ENCODE peak calls at places on chromosomes 16 and 17, in nine cellular contexts. One of them, this sample, is unnamed.

GRCh38 chr17:14359251-14359939 is 58.5 kb downstream of the HS3ST3B1 start:
- DNase-seq in esophagus muscularis mucosa: no peak
- DNase-seq in fibroblast of mammary gland: no peak
- DNase-seq in endothelial cell: no peak
- DNase-seq in AG10803: no peak
- DNase-seq in OCI-LY7: peak
- DNase-seq in brain microvascular endothelial cell: no peak
- DNase-seq in body of pancreas: no peak
- DNase-seq in neural crest cell: no peak
- DNase-seq in this sample: peak

GRCh38 chr17:17898673-17899072 is 61.9 kb upstream of the SREBF1 start:
- DNase-seq in esophagus muscularis mucosa: no peak
- DNase-seq in fibroblast of mammary gland: no peak
- DNase-seq in endothelial cell: no peak
- DNase-seq in AG10803: no peak
- DNase-seq in OCI-LY7: no peak
- DNase-seq in brain microvascular endothelial cell: no peak
- DNase-seq in body of pancreas: no peak
- DNase-seq in neural crest cell: no peak
- DNase-seq in this sample: no peak

GRCh38 chr16:78705694-78706093 is 606.2 kb downstream of the WWOX start:
- DNase-seq in esophagus muscularis mucosa: no peak
- DNase-seq in fibroblast of mammary gland: peak
- DNase-seq in endothelial cell: no peak
- DNase-seq in AG10803: peak
- DNase-seq in OCI-LY7: peak
- DNase-seq in brain microvascular endothelial cell: peak
- DNase-seq in body of pancreas: no peak
- DNase-seq in neural crest cell: no peak
- DNase-seq in this sample: peak

GRCh38 chr17:17474341-17474740 is 2.5 kb upstream of the MED9 start:
- DNase-seq in esophagus muscularis mucosa: no peak
- DNase-seq in fibroblast of mammary gland: peak
- DNase-seq in endothelial cell: no peak
- DNase-seq in AG10803: no peak
- DNase-seq in OCI-LY7: no peak
- DNase-seq in brain microvascular endothelial cell: no peak
- DNase-seq in body of pancreas: no peak
- DNase-seq in neural crest cell: no peak
- DNase-seq in this sample: no peak

GRCh38 chr17:73030501-73030911 is 62.0 kb downstream of the SLC39A11 start:
- DNase-seq in esophagus muscularis mucosa: no peak
- DNase-seq in fibroblast of mammary gland: peak
- DNase-seq in endothelial cell: no peak
- DNase-seq in AG10803: peak
- DNase-seq in OCI-LY7: no peak
- DNase-seq in brain microvascular endothelial cell: no peak
- DNase-seq in body of pancreas: peak
- DNase-seq in neural crest cell: no peak
- DNase-seq in this sample: no peak

GRCh38 chr17:1201132-1201702 is 21.4 kb upstream of the ABR start:
- DNase-seq in esophagus muscularis mucosa: peak
- DNase-seq in fibroblast of mammary gland: no peak
- DNase-seq in endothelial cell: no peak
- DNase-seq in AG10803: no peak
- DNase-seq in OCI-LY7: peak
- DNase-seq in brain microvascular endothelial cell: no peak
- DNase-seq in body of pancreas: no peak
- DNase-seq in neural crest cell: no peak
- DNase-seq in this sample: no peak

GRCh38 chr17:75524971-75525805 is at the start of gene LLGL2:
- DNase-seq in esophagus muscularis mucosa: no peak
- DNase-seq in fibroblast of mammary gland: no peak
- DNase-seq in endothelial cell: peak
- DNase-seq in AG10803: no peak
- DNase-seq in OCI-LY7: peak
- DNase-seq in brain microvascular endothelial cell: no peak
- DNase-seq in body of pancreas: peak
- DNase-seq in neural crest cell: peak
- DNase-seq in this sample: peak

GRCh38 chr16:11276880-11277593 is 757 bp upstream of the PRM2 start:
- DNase-seq in esophagus muscularis mucosa: no peak
- DNase-seq in fibroblast of mammary gland: no peak
- DNase-seq in endothelial cell: no peak
- DNase-seq in AG10803: no peak
- DNase-seq in OCI-LY7: no peak
- DNase-seq in brain microvascular endothelial cell: no peak
- DNase-seq in body of pancreas: no peak
- DNase-seq in neural crest cell: no peak
- DNase-seq in this sample: no peak

GRCh38 chr16:66274335-66275110 is 92.0 kb upstream of the CDH5 start:
- DNase-seq in esophagus muscularis mucosa: no peak
- DNase-seq in fibroblast of mammary gland: peak
- DNase-seq in endothelial cell: no peak
- DNase-seq in AG10803: peak
- DNase-seq in OCI-LY7: peak
- DNase-seq in brain microvascular endothelial cell: no peak
- DNase-seq in body of pancreas: no peak
- DNase-seq in neural crest cell: no peak
- DNase-seq in this sample: no peak

GRCh38 chr16:30829130-30830071 is 42.4 kb upstream of the ZNF629 start:
- DNase-seq in esophagus muscularis mucosa: no peak
- DNase-seq in fibroblast of mammary gland: no peak
- DNase-seq in endothelial cell: no peak
- DNase-seq in AG10803: peak
- DNase-seq in OCI-LY7: no peak
- DNase-seq in brain microvascular endothelial cell: no peak
- DNase-seq in body of pancreas: peak
- DNase-seq in neural crest cell: no peak
- DNase-seq in this sample: no peak

GRCh38 chr16:15975172-15975571 is 25.8 kb downstream of the ABCC1 start:
- DNase-seq in esophagus muscularis mucosa: no peak
- DNase-seq in fibroblast of mammary gland: no peak
- DNase-seq in endothelial cell: no peak
- DNase-seq in AG10803: no peak
- DNase-seq in OCI-LY7: no peak
- DNase-seq in brain microvascular endothelial cell: no peak
- DNase-seq in body of pancreas: no peak
- DNase-seq in neural crest cell: no peak
- DNase-seq in this sample: no peak

GRCh38 chr17:6668727-6669425 is 17.3 kb downstream of the C17orf100 start:
- DNase-seq in esophagus muscularis mucosa: no peak
- DNase-seq in fibroblast of mammary gland: no peak
- DNase-seq in endothelial cell: no peak
- DNase-seq in AG10803: no peak
- DNase-seq in OCI-LY7: no peak
- DNase-seq in brain microvascular endothelial cell: no peak
- DNase-seq in body of pancreas: no peak
- DNase-seq in neural crest cell: no peak
- DNase-seq in this sample: no peak
- TF ChIP-seq CTCF in esophagus muscularis mucosa: no peak
- TF ChIP-seq CTCF in fibroblast of mammary gland: no peak
- TF ChIP-seq CTCF in endothelial cell: no peak
- TF ChIP-seq CTCF in AG10803: no peak
- TF ChIP-seq CTCF in OCI-LY7: no peak
- TF ChIP-seq CTCF in brain microvascular endothelial cell: no peak
- TF ChIP-seq CTCF in body of pancreas: no peak
- TF ChIP-seq CTCF in neural crest cell: no peak
- TF ChIP-seq CTCF in this sample: no peak

DNA sequence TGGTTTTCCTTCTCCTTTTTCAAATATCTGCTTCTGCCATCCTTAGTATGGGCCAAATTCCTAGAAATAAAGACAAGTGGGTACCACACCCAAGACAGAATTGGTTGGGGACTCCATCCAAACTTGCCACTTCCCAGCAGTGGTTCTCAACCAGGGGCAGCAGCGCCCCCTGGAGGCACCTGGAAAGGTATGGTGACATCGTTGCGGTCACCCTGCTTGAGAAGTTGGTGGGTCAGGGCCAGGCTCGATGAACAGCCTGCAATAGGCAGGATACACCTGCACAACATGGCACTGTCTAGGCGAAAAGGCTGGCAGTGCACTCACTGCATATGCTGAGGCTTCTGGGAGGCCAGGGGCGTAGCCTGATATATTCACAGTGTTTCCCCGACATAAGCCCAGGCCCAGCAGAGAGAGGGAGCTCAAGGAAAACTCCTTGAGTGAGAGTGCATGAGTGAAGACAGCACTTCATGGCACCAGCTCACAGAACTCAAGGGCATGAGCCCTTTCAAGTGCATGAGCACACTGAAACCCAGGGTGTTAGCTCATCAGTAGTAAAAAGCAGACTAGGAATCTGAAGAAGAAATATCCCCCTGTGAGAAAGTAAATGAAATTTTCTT is 57.7 kb downstream of the CMC2 start:
- DNase-seq in esophagus muscularis mucosa: peak
- DNase-seq in fibroblast of mammary gland: peak
- DNase-seq in endothelial cell: peak
- DNase-seq in AG10803: peak
- DNase-seq in OCI-LY7: peak
- DNase-seq in brain microvascular endothelial cell: no peak
- DNase-seq in body of pancreas: peak
- DNase-seq in neural crest cell: peak
- DNase-seq in this sample: peak
- TF ChIP-seq CTCF in esophagus muscularis mucosa: peak
- TF ChIP-seq CTCF in fibroblast of mammary gland: peak
- TF ChIP-seq CTCF in endothelial cell: peak
- TF ChIP-seq CTCF in AG10803: peak
- TF ChIP-seq CTCF in OCI-LY7: peak
- TF ChIP-seq CTCF in brain microvascular endothelial cell: peak
- TF ChIP-seq CTCF in body of pancreas: peak
- TF ChIP-seq CTCF in neural crest cell: peak
- TF ChIP-seq CTCF in this sample: peak

GRCh38 chr16:72197556-72197955 is 25.6 kb upstream of the PMFBP1 start:
- DNase-seq in esophagus muscularis mucosa: no peak
- DNase-seq in fibroblast of mammary gland: no peak
- DNase-seq in endothelial cell: no peak
- DNase-seq in AG10803: no peak
- DNase-seq in OCI-LY7: no peak
- DNase-seq in brain microvascular endothelial cell: no peak
- DNase-seq in body of pancreas: no peak
- DNase-seq in neural crest cell: no peak
- DNase-seq in this sample: no peak

GRCh38 chr16:72191551-72191950 is 19.6 kb upstream of the PMFBP1 start:
- DNase-seq in esophagus muscularis mucosa: no peak
- DNase-seq in fibroblast of mammary gland: peak
- DNase-seq in endothelial cell: no peak
- DNase-seq in AG10803: peak
- DNase-seq in OCI-LY7: no peak
- DNase-seq in brain microvascular endothelial cell: peak
- DNase-seq in body of pancreas: no peak
- DNase-seq in neural crest cell: no peak
- DNase-seq in this sample: no peak

GRCh38 chr16:72198021-72198420 is 26.1 kb upstream of the PMFBP1 start:
- DNase-seq in esophagus muscularis mucosa: no peak
- DNase-seq in fibroblast of mammary gland: peak
- DNase-seq in endothelial cell: no peak
- DNase-seq in AG10803: peak
- DNase-seq in OCI-LY7: no peak
- DNase-seq in brain microvascular endothelial cell: peak
- DNase-seq in body of pancreas: peak
- DNase-seq in neural crest cell: no peak
- DNase-seq in this sample: no peak

GRCh38 chr16:72198641-72199250 is 26.8 kb upstream of the PMFBP1 start:
- DNase-seq in esophagus muscularis mucosa: no peak
- DNase-seq in fibroblast of mammary gland: no peak
- DNase-seq in endothelial cell: no peak
- DNase-seq in AG10803: no peak
- DNase-seq in OCI-LY7: no peak
- DNase-seq in brain microvascular endothelial cell: no peak
- DNase-seq in body of pancreas: peak
- DNase-seq in neural crest cell: no peak
- DNase-seq in this sample: no peak

GRCh38 chr16:72195609-72196008 is 23.7 kb upstream of the PMFBP1 start:
- DNase-seq in esophagus muscularis mucosa: no peak
- DNase-seq in fibroblast of mammary gland: no peak
- DNase-seq in endothelial cell: peak
- DNase-seq in AG10803: no peak
- DNase-seq in OCI-LY7: no peak
- DNase-seq in brain microvascular endothelial cell: no peak
- DNase-seq in body of pancreas: no peak
- DNase-seq in neural crest cell: peak
- DNase-seq in this sample: no peak
- TF ChIP-seq CTCF in esophagus muscularis mucosa: no peak
- TF ChIP-seq CTCF in fibroblast of mammary gland: no peak
- TF ChIP-seq CTCF in endothelial cell: no peak
- TF ChIP-seq CTCF in AG10803: no peak
- TF ChIP-seq CTCF in OCI-LY7: peak
- TF ChIP-seq CTCF in brain microvascular endothelial cell: peak
- TF ChIP-seq CTCF in body of pancreas: no peak
- TF ChIP-seq CTCF in neural crest cell: peak
- TF ChIP-seq CTCF in this sample: no peak

GRCh38 chr17:76685846-76686245 is 24.9 kb downstream of the MXRA7 start:
- DNase-seq in esophagus muscularis mucosa: no peak
- DNase-seq in fibroblast of mammary gland: no peak
- DNase-seq in endothelial cell: no peak
- DNase-seq in AG10803: no peak
- DNase-seq in OCI-LY7: no peak
- DNase-seq in brain microvascular endothelial cell: no peak
- DNase-seq in body of pancreas: no peak
- DNase-seq in neural crest cell: no peak
- DNase-seq in this sample: no peak

GRCh38 chr17:76687278-76688164 is 23.2 kb downstream of the MXRA7 start:
- DNase-seq in esophagus muscularis mucosa: peak
- DNase-seq in fibroblast of mammary gland: peak
- DNase-seq in endothelial cell: no peak
- DNase-seq in AG10803: peak
- DNase-seq in OCI-LY7: no peak
- DNase-seq in brain microvascular endothelial cell: no peak
- DNase-seq in body of pancreas: peak
- DNase-seq in neural crest cell: no peak
- DNase-seq in this sample: no peak

GRCh38 chr17:76686538-76687277 is 24.1 kb downstream of the MXRA7 start:
- DNase-seq in esophagus muscularis mucosa: no peak
- DNase-seq in fibroblast of mammary gland: no peak
- DNase-seq in endothelial cell: no peak
- DNase-seq in AG10803: no peak
- DNase-seq in OCI-LY7: no peak
- DNase-seq in brain microvascular endothelial cell: no peak
- DNase-seq in body of pancreas: no peak
- DNase-seq in neural crest cell: no peak
- DNase-seq in this sample: no peak

GRCh38 chr17:76689859-76690258 is 20.9 kb downstream of the MXRA7 start:
- DNase-seq in esophagus muscularis mucosa: no peak
- DNase-seq in fibroblast of mammary gland: peak
- DNase-seq in endothelial cell: no peak
- DNase-seq in AG10803: no peak
- DNase-seq in OCI-LY7: no peak
- DNase-seq in brain microvascular endothelial cell: no peak
- DNase-seq in body of pancreas: no peak
- DNase-seq in neural crest cell: no peak
- DNase-seq in this sample: no peak

DNA sequence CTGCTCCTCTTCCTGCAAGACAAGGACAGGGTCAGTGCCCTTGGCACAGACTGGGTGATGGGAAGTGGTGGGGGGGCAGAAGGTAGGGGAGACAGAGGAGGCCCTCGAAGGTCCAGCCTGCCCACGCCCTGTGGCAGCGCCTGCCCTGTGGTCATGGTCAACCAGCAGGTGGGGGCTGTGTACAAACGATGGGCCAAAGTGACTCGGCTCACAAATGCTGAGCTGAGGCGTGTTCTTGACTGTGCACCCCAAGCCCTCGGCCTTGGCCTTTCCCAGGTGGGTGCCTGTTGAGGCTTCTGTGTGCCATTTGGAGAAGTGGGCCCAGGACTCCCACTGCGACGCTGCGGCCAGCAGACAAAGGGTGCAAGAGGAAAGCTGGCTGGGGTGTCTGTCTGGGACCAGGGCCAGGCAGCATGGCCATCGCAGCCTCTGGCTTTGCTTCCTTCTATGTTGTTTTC is 22.6 kb downstream of the MXRA7 start:
- DNase-seq in esophagus muscularis mucosa: no peak
- DNase-seq in fibroblast of mammary gland: no peak
- DNase-seq in endothelial cell: no peak
- DNase-seq in AG10803: no peak
- DNase-seq in OCI-LY7: no peak
- DNase-seq in brain microvascular endothelial cell: no peak
- DNase-seq in body of pancreas: no peak
- DNase-seq in neural crest cell: no peak
- DNase-seq in this sample: no peak
- TF ChIP-seq CTCF in esophagus muscularis mucosa: no peak
- TF ChIP-seq CTCF in fibroblast of mammary gland: no peak
- TF ChIP-seq CTCF in endothelial cell: no peak
- TF ChIP-seq CTCF in AG10803: no peak
- TF ChIP-seq CTCF in OCI-LY7: no peak
- TF ChIP-seq CTCF in brain microvascular endothelial cell: peak
- TF ChIP-seq CTCF in body of pancreas: no peak
- TF ChIP-seq CTCF in neural crest cell: no peak
- TF ChIP-seq CTCF in this sample: no peak